ENCODE peak calls at places on chromosomes 16 and 17, in seven cellular contexts. X, H, O, N, F, V and Z are unnamed samples.

GRCh38 chr16:85172465-85173071 is 60.3 kb upstream of the CIBAR2 start:
- DNase-seq in O (peak; percentile 78), N (no peak), F (no peak), V (peak; percentile 69), H (no peak), X (no peak), Z (no peak)

GRCh38 chr17:82679586-82680465 is 18.7 kb downstream of the RAB40B start:
- DNase-seq in H (no peak), X (peak; percentile 7), O (peak; percentile 50), N (no peak), F (no peak), V (no peak), Z (no peak)

GRCh38 chr16:12906765-12907516 is 5.5 kb downstream of the SHISA9 start:
- DNase-seq in V (no peak), X (no peak), O (no peak), N (no peak), H (no peak), F (no peak), Z (no peak)

GRCh38 chr16:49590166-49590871 is 216.7 kb downstream of the C16orf78 start:
- DNase-seq in N (no peak), H (no peak), V (no peak), X (no peak), O (no peak), F (no peak), Z (no peak)

GRCh38 chr17:8851600-8851999 is 15.9 kb downstream of the PIK3R6 start:
- DNase-seq in X (no peak), V (no peak), O (no peak), F (no peak), H (no peak), N (no peak), Z (no peak)

GRCh38 chr17:75823257-75824041 is 20.8 kb downstream of the UNC13D start:
- DNase-seq in N (no peak), X (no peak), V (no peak), H (no peak), F (no peak), O (no peak), Z (no peak)

GRCh38 chr16:12971216-12971615 is 69.8 kb downstream of the SHISA9 start:
- DNase-seq in H (no peak), X (peak; percentile 16), V (no peak), F (no peak), O (no peak), N (no peak), Z (no peak)

GRCh38 chr16:9340402-9341095 is 249.1 kb downstream of the HAPSTR1 start:
- DNase-seq in F (no peak), V (no peak), O (no peak), X (no peak), N (no peak), H (no peak), Z (no peak)

GRCh38 chr16:83538707-83539106 is 269.1 kb upstream of the HSBP1 start:
- DNase-seq in X (no peak), F (no peak), N (no peak), H (no peak), V (no peak), O (no peak), Z (no peak)

GRCh38 chr17:4188076-4188475 is 45.1 kb downstream of the CYB5D2 start:
- DNase-seq in O (no peak), X (no peak), N (no peak), F (no peak), H (no peak), V (no peak), Z (no peak)

GRCh38 chr17:55266051-55266957 is 1.5 kb downstream of the HLF start:
- DNase-seq in V (peak; percentile 46), X (no peak), F (peak; percentile 3), H (no peak), O (peak; percentile 49), N (no peak), Z (no peak)

GRCh38 chr16:47058295-47059086 is 85.0 kb upstream of the DNAJA2 start:
- DNase-seq in X (no peak), H (no peak), O (no peak), N (no peak), F (no peak), V (no peak), Z (no peak)

GRCh38 chr17:67431210-67432015 is 54.3 kb downstream of the PITPNC1 start:
- DNase-seq in H (no peak), O (no peak), X (no peak), V (no peak), F (no peak), N (peak; percentile 89), Z (no peak)

GRCh38 chr17:48052956-48053757 is 5.0 kb downstream of the NFE2L1 start:
- DNase-seq in X (peak; percentile 86), H (no peak), O (peak; percentile 14), V (peak; percentile 89), F (no peak), N (no peak), Z (no peak)

GRCh38 chr17:45235071-45236001 is 13.7 kb downstream of the FMNL1 start:
- DNase-seq in F (peak; percentile 83), O (peak; percentile 97), V (peak; percentile 88), H (peak; percentile 87), N (peak; percentile 37), X (peak; percentile 76), Z (peak; percentile 61)

GRCh38 chr17:12680407-12680897 is 14.8 kb downstream of the MYOCD start:
- DNase-seq in O (peak; percentile 22), F (no peak), X (no peak), N (no peak), V (no peak), H (no peak), Z (no peak)

GRCh38 chr17:74514632-74515035 is 16.6 kb downstream of the CD300LB start:
- DNase-seq in N (no peak), X (no peak), O (no peak), F (no peak), V (no peak), H (no peak), Z (no peak)

GRCh38 chr17:79530361-79531105 is 80.3 kb downstream of the RBFOX3 start:
- DNase-seq in X (no peak), O (no peak), V (peak; percentile 21), H (no peak), F (no peak), N (no peak), Z (no peak)

GRCh38 chr17:17830740-17831207 is 6.0 kb downstream of the SREBF1 start:
- DNase-seq in O (no peak), H (no peak), X (no peak), N (no peak), V (no peak), F (no peak), Z (no peak)

GRCh38 chr17:50044483-50044882 is 11.4 kb upstream of the ITGA3 start:
- DNase-seq in F (no peak), H (no peak), O (no peak), N (no peak), X (no peak), V (no peak), Z (no peak)

GRCh38 chr17:72567774-72568173 is 447.0 kb downstream of the SOX9 start:
- DNase-seq in H (no peak), V (no peak), X (no peak), N (no peak), O (no peak), F (no peak), Z (no peak)

GRCh38 chr16:72664122-72664479 is 383.8 kb downstream of the ZFHX3 start:
- DNase-seq in X (no peak), H (no peak), F (no peak), V (no peak), N (no peak), O (peak; percentile 2), Z (no peak)

GRCh38 chr17:49110504-49110903 is 22.1 kb upstream of the B4GALNT2 start:
- DNase-seq in H (no peak), X (no peak), O (no peak), F (no peak), N (no peak), V (no peak), Z (no peak)

GRCh38 chr16:82331397-82331796 is 161.4 kb upstream of the MPHOSPH6 start:
- DNase-seq in F (no peak), X (no peak), O (no peak), N (peak; percentile 76), V (no peak), H (no peak), Z (no peak)

GRCh38 chr16:53817117-53817516 is 113.2 kb downstream of the FTO start:
- DNase-seq in O (no peak), H (no peak), X (peak; percentile 35), V (no peak), N (no peak), F (no peak), Z (no peak)

GRCh38 chr17:44599298-44600175 is 42.3 kb downstream of the FZD2 start:
- DNase-seq in V (peak; percentile 55), F (no peak), X (peak; percentile 36), H (no peak), N (no peak), O (peak; percentile 44), Z (no peak)

GRCh38 chr17:45948881-45949624 is 50.0 kb upstream of the STH start:
- DNase-seq in X (peak; percentile 86), H (peak; percentile 76), F (peak; percentile 74), O (peak; percentile 87), V (peak; percentile 89), N (peak; percentile 42), Z (peak; percentile 45)

GRCh38 chr17:27384261-27384701 is 72.0 kb upstream of the KSR1 start:
- DNase-seq in H (no peak), N (no peak), X (peak; percentile 73), F (no peak), O (no peak), V (peak; percentile 85), Z (no peak)

GRCh38 chr16:67164599-67165061 is at the start of gene HSF4:
- DNase-seq in N (no peak), F (no peak), O (no peak), H (no peak), V (peak; percentile 86), X (peak; percentile 82), Z (no peak)